ENCODE peak calls at places on chromosomes 5 and 9, in six cellular contexts. F is tibial nerve, S is transverse colon, B is K562, T is A549, L is ovary. Z is an unnamed sample.

GRCh38 chr9:134983094-134983493 is 65.4 kb upstream of the FCN1 start:
- DNase-seq in F (no peak), S (no peak), B (peak; percentile 41), T (no peak), L (no peak), Z (peak; percentile 87)

GRCh38 chr9:129102791-129103594 is 7.6 kb downstream of the CRAT start:
- DNase-seq in F (no peak), S (peak; percentile 52), B (peak; percentile 63), T (peak; percentile 85), L (peak; percentile 38), Z (peak; percentile 43)

GRCh38 chr9:134130503-134131375 is 5.1 kb upstream of the WDR5 start:
- DNase-seq in F (peak; percentile 39), S (peak; percentile 42), B (no peak), T (no peak), L (peak; percentile 67), Z (peak; percentile 89)

GRCh38 chr9:127776195-127776918 is 2.1 kb downstream of the SH2D3C start:
- DNase-seq in F (no peak), S (peak; percentile 78), B (peak; percentile 73), T (no peak), L (no peak), Z (no peak)

GRCh38 chr5:20353481-20353880 is 365.5 kb upstream of the CDH18 start:
- DNase-seq in F (no peak), S (no peak), B (no peak), T (no peak), L (no peak), Z (no peak)

GRCh38 chr9:96317335-96317980 is 15.5 kb upstream of the HSD17B3 start:
- DNase-seq in F (peak; percentile 61), S (peak; percentile 46), B (peak; percentile 68), T (peak; percentile 60), L (peak; percentile 57), Z (no peak)

GRCh38 chr5:177311361-177311722 is 356 bp downstream of the MXD3 start:
- DNase-seq in F (no peak), S (peak; percentile 38), B (no peak), T (no peak), L (peak; percentile 66), Z (no peak)

GRCh38 chr5:150641006-150641570 is 628 bp downstream of the SYNPO start:
- DNase-seq in F (peak; percentile 58), S (no peak), B (no peak), T (peak; percentile 56), L (peak; percentile 76), Z (no peak)

GRCh38 chr9:92648447-92649406 is 21.2 kb downstream of the IPPK start:
- DNase-seq in F (no peak), S (no peak), B (no peak), T (no peak), L (peak; percentile 17), Z (no peak)

GRCh38 chr9:14419302-14419937 is 105.5 kb upstream of the NFIB start:
- DNase-seq in F (no peak), S (no peak), B (no peak), T (no peak), L (no peak), Z (no peak)

GRCh38 chr9:106974341-106974740 is 111.4 kb downstream of the ZNF462 start:
- DNase-seq in F (no peak), S (no peak), B (no peak), T (no peak), L (no peak), Z (no peak)

GRCh38 chr9:121842612-121842978 is 191.2 kb downstream of the DAB2IP start:
- DNase-seq in F (no peak), S (no peak), B (no peak), T (no peak), L (no peak), Z (no peak)

GRCh38 chr5:109947667-109948066 is 257.9 kb downstream of the MAN2A1 start:
- DNase-seq in F (no peak), S (no peak), B (no peak), T (no peak), L (no peak), Z (no peak)

GRCh38 chr5:14914603-14915277 is 43.2 kb upstream of the ANKH start:
- DNase-seq in F (no peak), S (no peak), B (no peak), T (no peak), L (no peak), Z (no peak)

GRCh38 chr5:66634601-66635000 is 38.4 kb downstream of the MAST4 start:
- DNase-seq in F (no peak), S (no peak), B (no peak), T (no peak), L (no peak), Z (no peak)

GRCh38 chr9:93200989-93201339 is 17.0 kb downstream of the WNK2 start:
- DNase-seq in F (no peak), S (no peak), B (no peak), T (no peak), L (no peak), Z (no peak)

GRCh38 chr9:81125446-81126092 is 563.8 kb downstream of the TLE1 start:
- DNase-seq in F (no peak), S (no peak), B (no peak), T (peak; percentile 20), L (no peak), Z (no peak)

GRCh38 chr9:86424246-86424891 is 70.2 kb upstream of the TUT7 start:
- DNase-seq in F (no peak), S (no peak), B (no peak), T (no peak), L (no peak), Z (no peak)

GRCh38 chr5:17096975-17097695 is 120.3 kb upstream of the BASP1 start:
- DNase-seq in F (no peak), S (no peak), B (no peak), T (no peak), L (no peak), Z (no peak)

GRCh38 chr9:87771251-87772006 is 45.5 kb downstream of the CTSL start:
- DNase-seq in F (no peak), S (no peak), B (no peak), T (no peak), L (no peak), Z (peak; percentile 67)

GRCh38 chr5:112205840-112206239 is 213.2 kb downstream of the EPB41L4A start:
- DNase-seq in F (no peak), S (no peak), B (no peak), T (no peak), L (no peak), Z (no peak)

GRCh38 chr5:142689081-142689480 is 3.2 kb upstream of the FGF1 start:
- DNase-seq in F (no peak), S (no peak), B (no peak), T (no peak), L (no peak), Z (no peak)

GRCh38 chr9:98288876-98289275 is 33.4 kb upstream of the TBC1D2 start:
- DNase-seq in F (no peak), S (peak; percentile 52), B (peak; percentile 29), T (no peak), L (no peak), Z (no peak)

GRCh38 chr9:36905101-36906066 is 128.7 kb downstream of the PAX5 start:
- DNase-seq in F (no peak), S (no peak), B (no peak), T (no peak), L (no peak), Z (no peak)

GRCh38 chr9:123364241-123364824 is 8.3 kb downstream of the CRB2 start:
- DNase-seq in F (no peak), S (no peak), B (peak; percentile 51), T (no peak), L (peak; percentile 75), Z (no peak)

GRCh38 chr9:4852419-4852818 is 59.7 kb downstream of the RCL1 start:
- DNase-seq in F (no peak), S (no peak), B (peak; percentile 61), T (no peak), L (no peak), Z (no peak)

GRCh38 chr5:14186132-14186830 is 43.1 kb downstream of the TRIO start:
- DNase-seq in F (no peak), S (no peak), B (no peak), T (no peak), L (no peak), Z (no peak)

GRCh38 chr5:83418659-83419321 is 52.8 kb upstream of the VCAN start:
- DNase-seq in F (no peak), S (no peak), B (no peak), T (no peak), L (no peak), Z (no peak)

GRCh38 chr9:115182264-115182663 is 64.3 kb upstream of the TNC start:
- DNase-seq in F (no peak), S (no peak), B (no peak), T (no peak), L (no peak), Z (no peak)

GRCh38 chr5:78858401-78858800 is 126.7 kb downstream of the ARSB start:
- DNase-seq in F (no peak), S (no peak), B (no peak), T (no peak), L (no peak), Z (no peak)

GRCh38 chr5:178785999-178786398 is 55.5 kb upstream of the ZNF354A start:
- DNase-seq in F (no peak), S (no peak), B (peak; percentile 28), T (peak; percentile 50), L (no peak), Z (no peak)

GRCh38 chr9:91897201-91897600 is 52.8 kb downstream of the ROR2 start:
- DNase-seq in F (no peak), S (no peak), B (no peak), T (no peak), L (no peak), Z (no peak)

GRCh38 chr9:79583957-79584654 is 12.3 kb downstream of the TLE4 start:
- DNase-seq in F (no peak), S (peak; percentile 31), B (no peak), T (no peak), L (no peak), Z (no peak)

GRCh38 chr5:43193171-43193951 is 1.3 kb downstream of the NIM1K start:
- DNase-seq in F (peak; percentile 43), S (no peak), B (peak; percentile 45), T (peak; percentile 76), L (no peak), Z (no peak)

GRCh38 chr5:124342027-124342471 is 404.4 kb downstream of the ZNF608 start:
- DNase-seq in F (peak; percentile 26), S (no peak), B (no peak), T (no peak), L (peak; percentile 58), Z (no peak)

GRCh38 chr5:139404484-139404840 is 573 bp upstream of the SPATA24 start:
- DNase-seq in F (no peak), S (no peak), B (no peak), T (no peak), L (no peak), Z (no peak)
- TF ChIP-seq POLR2A in F (no peak), S (no peak), B (no peak), T (no peak), L (no peak), Z (no peak)

GRCh38 chr9:137301086-137301947 is 754 bp downstream of the NRARP start:
- DNase-seq in F (no peak), S (peak; percentile 26), B (peak; percentile 70), T (no peak), L (peak; percentile 70), Z (no peak)
- TF ChIP-seq CTCF in F (peak; percentile 22), S (no peak), B (peak; percentile 72), T (peak; percentile 47), L (no peak), Z (peak; percentile 25)

GRCh38 chr5:152403058-152403457 is 2.0 kb downstream of the NMUR2 start:
- DNase-seq in F (no peak), S (no peak), B (no peak), T (no peak), L (no peak), Z (no peak)
- TF ChIP-seq EP300 in F (no peak), S (no peak), B (no peak), T (no peak), L (no peak), Z (no peak)

GRCh38 chr9:137046094-137046787 is at the start of gene NPDC1:
- DNase-seq in F (peak; percentile 78), S (peak; percentile 86), B (peak; percentile 83), T (peak; percentile 94), L (peak; percentile 82), Z (peak; percentile 96)
- TF ChIP-seq POLR2A in F (no peak), S (no peak), B (no peak), T (peak; percentile 60), L (no peak), Z (no peak)